ENCODE peak calls at places on chromosomes 3 and 15, in five cellular contexts. F, J, R, C and W are unnamed samples. For H3K9me3, the result is how much of the 10 kb centered on the place peaks cover.

GRCh38 chr15:52502608-52503007 is 26.1 kb downstream of the MYO5A start:
- DNase-seq in F (no peak), J (no peak), R (no peak), C (no peak), W (no peak)

GRCh38 chr15:71687902-71688508 is 122.3 kb upstream of the NR2E3 start:
- DNase-seq in F (no peak), J (no peak), R (no peak), C (no peak), W (no peak)

GRCh38 chr3:15812183-15812582 is 14.4 kb upstream of the ANKRD28 start:
- DNase-seq in F (no peak), J (no peak), R (no peak), C (no peak), W (no peak)

GRCh38 chr3:67646586-67647234 is 7.7 kb downstream of the SUCLG2 start:
- DNase-seq in F (no peak), J (no peak), R (no peak), C (no peak), W (no peak)

GRCh38 chr15:59707619-59708018 is 18.5 kb upstream of the BNIP2 start:
- DNase-seq in F (no peak), J (no peak), R (no peak), C (no peak), W (no peak)

GRCh38 chr3:40321818-40322217 is 12.3 kb downstream of the EIF1B start:
- DNase-seq in F (no peak), J (no peak), R (no peak), C (no peak), W (no peak)

GRCh38 chr3:128549283-128550112 is 56.5 kb upstream of the GATA2 start:
- DNase-seq in F (peak), J (no peak), R (peak), C (no peak), W (no peak)

GRCh38 chr3:66038726-66039589 is at the start of gene MAGI1:
- DNase-seq in F (peak), J (peak), R (peak), C (peak), W (peak)

GRCh38 chr3:58291671-58292338 is 14.2 kb upstream of the RPP14 start:
- DNase-seq in F (no peak), J (no peak), R (no peak), C (no peak), W (no peak)

GRCh38 chr3:151236316-151236715 is 33.3 kb upstream of the GPR171 start:
- DNase-seq in F (no peak), J (no peak), R (no peak), C (no peak), W (no peak)

GRCh38 chr15:85443593-85444328 is 63.4 kb downstream of the AKAP13 start:
- DNase-seq in F (peak), J (peak), R (peak), C (peak), W (no peak)

GRCh38 chr3:98560911-98561310 is 29.1 kb downstream of the GPR15 start:
- DNase-seq in F (no peak), J (no peak), R (no peak), C (no peak), W (no peak)

GRCh38 chr3:175985781-175986180 is 1126.6 kb downstream of the NAALADL2 start:
- DNase-seq in F (no peak), J (no peak), R (no peak), C (no peak), W (no peak)
- H3K9me3 ChIP-seq in F (under half), J (under half), R (under half), C (under half), W (under half)

GRCh38 chr15:70588613-70589012 is 174.7 kb downstream of the UACA start:
- DNase-seq in F (no peak), J (no peak), R (no peak), C (no peak), W (no peak)
- H3K4me3 ChIP-seq in F (no peak), J (no peak), R (no peak), C (no peak), W (no peak)

GRCh38 chr15:94174399-94174802 is 57.0 kb upstream of the MCTP2 start:
- DNase-seq in F (no peak), J (no peak), R (peak), C (no peak), W (no peak)
- H3K27ac ChIP-seq in F (no peak), J (no peak), R (no peak), C (no peak), W (no peak)

GRCh38 chr3:162704991-162705390 is 1208.4 kb downstream of the OTOL1 start:
- DNase-seq in F (no peak), J (no peak), R (no peak), C (no peak), W (no peak)
- H3K9me3 ChIP-seq in F (under half), J (under half), R (under half), C (under half), W (under half)

GRCh38 chr3:134312873-134313838 is 61.1 kb downstream of the AMOTL2 start:
- DNase-seq in F (peak), J (peak), R (peak), C (peak), W (no peak)
- H3K4me3 ChIP-seq in F (no peak), J (no peak), R (peak), C (peak), W (peak)

GRCh38 chr3:27680517-27681246 is 41.4 kb downstream of the EOMES start:
- DNase-seq in F (no peak), J (peak), R (no peak), C (peak), W (peak)
- H3K27ac ChIP-seq in F (no peak), J (no peak), R (no peak), C (no peak), W (peak)

DNA sequence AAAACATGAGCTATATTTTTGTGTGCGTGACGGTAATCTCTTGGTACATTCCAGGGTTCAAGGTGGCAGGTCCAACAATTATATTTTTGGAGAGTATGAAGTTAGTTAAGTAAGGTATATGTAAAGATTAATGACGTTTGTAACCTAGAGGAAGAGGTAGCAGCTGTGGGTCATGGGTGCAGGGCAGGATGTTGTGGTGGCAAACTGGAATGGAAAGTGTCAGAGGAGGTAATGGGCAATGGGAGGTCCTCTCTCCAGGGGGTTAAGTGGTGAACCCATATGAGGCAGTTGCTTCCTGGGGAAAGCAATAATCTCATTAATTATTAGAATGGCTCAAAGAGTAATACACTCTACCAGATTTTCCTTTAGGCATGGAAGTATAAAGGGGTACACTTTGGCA is 1.0 kb upstream of the CD200R1L start:
- DNase-seq in F (no peak), J (no peak), R (no peak), C (no peak), W (no peak)
- H3K9me3 ChIP-seq in F (under half), J (under half), R (under half), C (under half), W (under half)

GRCh38 chr15:90003736-90004135 is 2.6 kb downstream of the ZNF710 start:
- DNase-seq in F (no peak), J (no peak), R (no peak), C (no peak), W (no peak)
- H3K4me3 ChIP-seq in F (no peak), J (no peak), R (no peak), C (no peak), W (no peak)

DNA sequence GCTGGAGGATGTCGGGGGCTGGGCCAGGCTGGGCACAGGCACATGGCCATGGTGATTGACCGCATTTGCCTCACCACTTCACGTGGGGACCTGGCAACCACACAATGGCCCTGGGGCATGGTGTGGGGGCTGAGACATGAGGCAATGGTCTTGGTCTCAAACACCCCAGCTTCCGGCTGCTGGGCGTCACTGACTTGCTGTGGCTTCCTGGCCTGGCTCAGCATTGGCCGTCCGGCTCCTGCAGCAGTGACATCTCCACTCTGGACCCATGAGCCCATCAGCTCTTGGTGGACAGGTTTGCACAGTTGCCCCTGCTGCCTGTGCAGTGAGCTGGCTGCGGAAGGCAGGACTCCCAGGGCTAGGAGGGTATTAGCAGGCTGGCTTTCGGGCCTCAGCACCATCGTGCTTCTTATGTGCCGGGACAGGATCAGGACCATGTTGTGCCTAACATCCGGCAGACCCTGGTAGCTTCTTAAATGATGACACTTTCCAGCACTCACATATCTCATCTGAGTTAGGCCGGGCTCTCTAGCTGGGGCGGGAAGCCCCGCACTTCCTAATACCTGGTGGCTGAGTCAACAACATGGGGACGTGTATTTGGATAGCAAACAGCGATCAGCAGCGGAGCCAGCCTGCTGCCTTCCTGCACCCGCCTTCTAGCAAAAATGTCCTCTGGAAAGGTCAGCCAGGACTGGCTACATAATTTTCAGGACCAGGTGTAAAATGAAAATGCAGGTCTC is 34.1 kb downstream of the ZNF710 start:
- DNase-seq in F (peak), J (no peak), R (peak), C (no peak), W (no peak)
- H3K27ac ChIP-seq in F (peak), J (peak), R (peak), C (peak), W (no peak)

GRCh38 chr3:104582092-104582491 is 784.6 kb upstream of the ALCAM start:
- DNase-seq in F (no peak), J (no peak), R (no peak), C (no peak), W (no peak)

GRCh38 chr3:104575631-104576030 is 791.1 kb upstream of the ALCAM start:
- DNase-seq in F (no peak), J (no peak), R (no peak), C (no peak), W (no peak)

GRCh38 chr3:104578558-104578957 is 788.2 kb upstream of the ALCAM start:
- DNase-seq in F (no peak), J (no peak), R (no peak), C (no peak), W (no peak)
- H3K9me3 ChIP-seq in F (under half), J (under half), R (under half), C (under half), W (under half)